ENCODE peak calls at places on chromosomes 2 and 18, in five cellular contexts. X is A549, W is heart left ventricle, H is gastrocnemius medialis, S is breast epithelium. M is an unnamed sample.

GRCh38 chr2:753123-753522 is 75.9 kb upstream of the TMEM18 start:
- DNase-seq in W (no peak), S (no peak), H (no peak), X (no peak), M (no peak)

GRCh38 chr2:98436734-98437133 is 7.9 kb upstream of the INPP4A start:
- DNase-seq in S (no peak), X (peak), H (no peak), W (peak), M (no peak)

GRCh38 chr18:3447035-3447894 is 2.7 kb upstream of the TGIF1 start:
- DNase-seq in X (no peak), H (no peak), W (no peak), S (peak), M (peak)

GRCh38 chr2:81692566-81692965 is 1388.0 kb upstream of the LRRTM1 start:
- DNase-seq in S (no peak), W (no peak), X (no peak), H (no peak), M (no peak)

GRCh38 chr18:32213693-32214092 is 23.9 kb downstream of the MEP1B start:
- DNase-seq in H (no peak), X (no peak), S (no peak), W (no peak), M (no peak)

GRCh38 chr2:59458862-59459261 is 1094.6 kb downstream of the BCL11A start:
- DNase-seq in S (no peak), X (no peak), H (no peak), W (no peak), M (no peak)

GRCh38 chr18:44771957-44772917 is 91.5 kb downstream of the SETBP1 start:
- DNase-seq in S (no peak), X (peak), W (no peak), H (no peak), M (peak)

GRCh38 chr2:9085353-9085752 is 81.9 kb upstream of the MBOAT2 start:
- DNase-seq in H (no peak), S (no peak), X (no peak), W (no peak), M (no peak)

GRCh38 chr2:101958071-101958470 is 33.7 kb upstream of the IL1R2 start:
- DNase-seq in H (no peak), W (no peak), X (no peak), S (no peak), M (no peak)

GRCh38 chr2:188506843-188507242 is 215.2 kb downstream of the GULP1 start:
- DNase-seq in W (no peak), S (no peak), H (no peak), X (no peak), M (no peak)

GRCh38 chr2:188517549-188518255 is 226.0 kb downstream of the GULP1 start:
- DNase-seq in S (no peak), H (no peak), W (no peak), X (no peak), M (no peak)

GRCh38 chr2:188511346-188511745 is 219.7 kb downstream of the GULP1 start:
- DNase-seq in W (no peak), S (no peak), X (no peak), H (no peak), M (no peak)

GRCh38 chr2:188515918-188516317 is 224.2 kb downstream of the GULP1 start:
- DNase-seq in W (no peak), S (no peak), X (no peak), H (no peak), M (no peak)

GRCh38 chr2:188512456-188512855 is 220.8 kb downstream of the GULP1 start:
- DNase-seq in S (no peak), W (no peak), X (peak), H (no peak), M (no peak)
- TF ChIP-seq CTCF in S (peak), W (peak), X (peak), H (no peak), M (peak)

GRCh38 chr2:121075006-121075545 is 209.9 kb downstream of the TFCP2L1 start:
- DNase-seq in H (peak), W (no peak), S (no peak), X (peak), M (peak)
- TF ChIP-seq POLR2A in H (peak), W (no peak), S (no peak), X (peak), M (no peak)

GRCh38 chr2:25297738-25298137 is 44.0 kb downstream of the DNMT3A start:
- DNase-seq in X (no peak), W (no peak), H (peak), S (no peak), M (no peak)
- TF ChIP-seq CTCF in X (no peak), W (no peak), H (peak), S (no peak), M (no peak)

GRCh38 chr2:218406209-218406948 is 6.7 kb downstream of the CTDSP1 start:
- DNase-seq in X (peak), H (peak), W (peak), S (peak), M (peak)
- TF ChIP-seq POLR2A in X (no peak), H (no peak), W (no peak), S (no peak), M (peak)

GRCh38 chr2:44623622-44624351 is 262.0 kb downstream of the CAMKMT start:
- DNase-seq in X (peak), H (no peak), S (no peak), W (no peak), M (no peak)
- TF ChIP-seq CTCF in X (no peak), H (no peak), S (no peak), W (no peak), M (no peak)

GRCh38 chr2:28406276-28407096 is 13.8 kb downstream of the FOSL2 start:
- DNase-seq in X (no peak), S (no peak), W (peak), H (no peak), M (no peak)
- TF ChIP-seq POLR2A in X (no peak), S (no peak), W (no peak), H (no peak), M (no peak)

DNA sequence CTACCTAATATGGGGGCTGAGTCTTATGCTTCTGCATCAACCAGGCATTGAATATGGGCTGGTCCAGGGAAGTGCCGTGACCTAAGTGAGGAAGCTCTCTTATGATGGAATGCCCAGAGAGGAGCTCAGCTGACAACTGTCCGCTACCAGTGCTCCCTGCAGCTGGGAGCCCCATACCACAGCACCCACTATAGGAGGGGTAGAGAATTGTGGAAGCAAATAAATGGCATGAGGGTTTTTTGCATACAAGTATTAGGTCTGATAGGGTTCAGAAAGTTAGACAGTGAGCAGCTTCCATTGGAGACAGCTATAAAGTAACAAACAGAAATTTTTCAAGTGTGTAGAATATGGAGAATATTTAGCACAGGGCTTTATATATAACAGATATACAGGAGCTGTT is 4.6 kb downstream of the TIMM21 start:
- DNase-seq in W (no peak), X (no peak), H (no peak), S (no peak), M (no peak)
- TF ChIP-seq CTCF in W (no peak), X (no peak), H (no peak), S (no peak), M (no peak)